ENCODE peak calls at places on chromosomes 3 and 15, in five cellular contexts. O, D, L, I and T are unnamed samples. For H3K9me3 and H3K36me3, the result is how much of the 10 kb centered on the place peaks cover.

GRCh38 chr3:13229291-13229949 is 156.2 kb upstream of the IQSEC1 start:
- DNase-seq in O (no peak), D (peak), L (no peak), I (peak), T (no peak)

GRCh38 chr3:97658670-97659285 is 105.8 kb upstream of the ARL6 start:
- DNase-seq in O (no peak), D (peak), L (no peak), I (no peak), T (no peak)

GRCh38 chr3:8538223-8538622 is 36.6 kb downstream of the LMCD1 start:
- DNase-seq in O (no peak), D (no peak), L (no peak), I (no peak), T (no peak)

GRCh38 chr3:183247190-183247589 is 5.9 kb upstream of the B3GNT5 start:
- DNase-seq in O (no peak), D (no peak), L (no peak), I (no peak), T (no peak)

GRCh38 chr15:101052681-101053121 is 133.5 kb downstream of the LRRK1 start:
- DNase-seq in O (peak), D (no peak), L (peak), I (no peak), T (peak)

GRCh38 chr3:177934001-177934891 is 602.0 kb upstream of the KCNMB2 start:
- DNase-seq in O (no peak), D (no peak), L (no peak), I (peak), T (no peak)

GRCh38 chr15:74809242-74809641 is 3.4 kb upstream of the LMAN1L start:
- DNase-seq in O (no peak), D (no peak), L (no peak), I (no peak), T (no peak)

GRCh38 chr15:49855917-49856637 is 235.2 kb downstream of the DTWD1 start:
- DNase-seq in O (no peak), D (no peak), L (no peak), I (no peak), T (no peak)

GRCh38 chr15:59335197-59335786 is 37.4 kb downstream of the MYO1E start:
- DNase-seq in O (no peak), D (no peak), L (no peak), I (no peak), T (no peak)

GRCh38 chr3:13472286-13472685 is 7.8 kb upstream of the HDAC11 start:
- DNase-seq in O (no peak), D (no peak), L (no peak), I (no peak), T (no peak)

GRCh38 chr3:162719684-162720341 is 1223.2 kb downstream of the OTOL1 start:
- DNase-seq in O (no peak), D (no peak), L (no peak), I (no peak), T (no peak)

GRCh38 chr3:52322466-52322865 is 6.3 kb downstream of the DNAH1 start:
- DNase-seq in O (no peak), D (peak), L (no peak), I (no peak), T (no peak)

GRCh38 chr3:129892486-129892856 is 1.0 kb downstream of the TMCC1 start:
- DNase-seq in O (peak), D (no peak), L (no peak), I (no peak), T (no peak)

GRCh38 chr3:185558395-185558794 is 6.0 kb upstream of the LIPH start:
- DNase-seq in O (peak), D (peak), L (no peak), I (no peak), T (no peak)

GRCh38 chr3:50217681-50218080 is 12.6 kb downstream of the SLC38A3 start:
- DNase-seq in O (no peak), D (no peak), L (no peak), I (no peak), T (no peak)

GRCh38 chr3:7709383-7710082 is 792.1 kb upstream of the LMCD1 start:
- DNase-seq in O (no peak), D (no peak), L (no peak), I (no peak), T (no peak)

GRCh38 chr3:16122661-16123060 is 51.8 kb upstream of the GALNT15 start:
- DNase-seq in O (no peak), D (no peak), L (no peak), I (no peak), T (no peak)

GRCh38 chr15:42133892-42134502 is 22.4 kb downstream of the PLA2G4F start:
- DNase-seq in O (peak), D (peak), L (no peak), I (peak), T (peak)

GRCh38 chr15:99564221-99565030 is 1.4 kb upstream of the MEF2A start:
- DNase-seq in O (no peak), D (no peak), L (peak), I (no peak), T (no peak)

GRCh38 chr3:64244011-64244942 is 19.0 kb upstream of the PRICKLE2 start:
- DNase-seq in O (no peak), D (peak), L (no peak), I (peak), T (no peak)

GRCh38 chr3:49725906-49726681 is 2.3 kb upstream of the GMPPB start:
- DNase-seq in O (no peak), D (no peak), L (no peak), I (no peak), T (no peak)

GRCh38 chr15:36407647-36408046 is 171.8 kb upstream of the CDIN1 start:
- DNase-seq in O (no peak), D (peak), L (no peak), I (no peak), T (no peak)

GRCh38 chr15:89646416-89647141 is 8.7 kb downstream of the KIF7 start:
- DNase-seq in O (no peak), D (no peak), L (no peak), I (no peak), T (peak)

DNA sequence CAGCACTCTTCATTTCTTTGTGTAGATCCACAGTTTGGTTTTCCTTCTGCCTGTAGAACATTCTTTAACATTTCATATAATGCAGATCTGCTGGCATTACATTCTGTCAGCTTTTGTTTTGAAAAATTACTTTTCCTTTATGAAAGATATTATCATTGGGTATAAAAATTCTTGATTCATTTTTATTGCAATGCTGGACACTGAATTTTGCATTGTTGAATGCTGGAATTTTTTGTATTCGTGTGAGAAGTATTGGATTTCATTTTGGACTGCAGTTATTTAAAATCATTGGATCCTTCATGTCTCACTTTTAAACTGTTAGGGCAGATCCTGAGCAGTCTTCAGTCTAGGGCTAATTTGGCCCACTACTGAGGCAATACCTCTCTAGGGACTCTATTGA is 67.1 kb downstream of the SNRK start:
- DNase-seq in O (no peak), D (no peak), L (no peak), I (no peak), T (no peak)
- H3K9me3 ChIP-seq in O (under half), D (under half), L (half or more), I (under half), T (under half)

GRCh38 chr3:151404316-151404715 is 19.8 kb upstream of the P2RY12 start:
- DNase-seq in O (no peak), D (no peak), L (no peak), I (no peak), T (no peak)
- H3K36me3 ChIP-seq in O (under half), D (under half), L (under half), I (under half), T (under half)

GRCh38 chr3:139716908-139717485 is 39.2 kb upstream of the NMNAT3 start:
- DNase-seq in O (no peak), D (no peak), L (no peak), I (no peak), T (no peak)

GRCh38 chr3:139721370-139721769 is 43.6 kb upstream of the NMNAT3 start:
- DNase-seq in O (no peak), D (no peak), L (no peak), I (no peak), T (no peak)

GRCh38 chr3:139715736-139716135 is 38.0 kb upstream of the NMNAT3 start:
- DNase-seq in O (no peak), D (no peak), L (no peak), I (no peak), T (no peak)

DNA sequence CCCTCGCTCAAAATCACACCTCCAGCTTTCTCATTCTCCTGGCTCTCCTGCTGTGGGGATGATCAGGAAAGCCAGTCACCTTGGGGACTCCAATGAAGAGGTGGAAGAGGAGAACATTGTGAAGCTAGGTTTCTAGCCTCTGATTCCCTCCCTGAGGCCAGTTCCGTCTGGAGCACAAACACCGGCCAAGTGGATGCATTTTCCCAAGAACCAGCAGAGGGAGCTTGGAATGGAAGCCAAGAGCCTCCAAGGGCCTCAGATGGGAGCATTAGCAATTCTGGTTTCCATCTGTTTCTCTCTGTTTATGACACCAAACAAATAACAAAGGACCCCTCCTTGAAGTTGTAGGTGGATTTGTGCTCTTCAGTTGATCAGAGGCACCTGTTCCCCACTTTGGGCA is 40.6 kb upstream of the NMNAT3 start:
- DNase-seq in O (no peak), D (no peak), L (peak), I (peak), T (no peak)
- TF ChIP-seq CTCF in O (no peak), D (peak), L (peak), I (peak), T (peak)

DNA sequence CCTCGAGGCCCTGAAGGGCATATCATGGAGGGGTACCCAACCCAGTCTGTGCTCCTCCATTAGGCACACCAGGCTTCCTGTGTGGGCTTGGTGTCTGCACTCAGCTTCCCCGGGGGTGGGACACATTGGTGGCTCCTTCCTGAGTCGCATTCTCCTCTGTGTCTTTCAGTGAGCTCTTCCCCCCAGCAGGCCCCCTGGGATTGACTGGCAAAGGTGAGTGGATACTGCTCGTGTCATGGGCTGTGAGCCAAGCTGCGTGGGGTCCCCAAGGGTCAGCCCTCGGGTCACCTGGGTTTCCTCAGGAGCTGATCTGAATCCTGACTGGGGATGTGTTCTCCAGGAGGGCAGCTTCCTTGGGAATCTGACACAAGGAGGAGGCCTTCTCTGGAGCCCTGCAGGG is 231.0 kb downstream of the SNRPN start:
- DNase-seq in O (no peak), D (no peak), L (no peak), I (no peak), T (peak)
- H3K9me3 ChIP-seq in O (half or more), D (under half), L (half or more), I (under half), T (half or more)

GRCh38 chr3:172134352-172134751 is 95.0 kb downstream of the FNDC3B start:
- DNase-seq in O (no peak), D (no peak), L (no peak), I (no peak), T (no peak)

GRCh38 chr3:172135185-172135584 is 95.8 kb downstream of the FNDC3B start:
- DNase-seq in O (no peak), D (no peak), L (no peak), I (no peak), T (no peak)

GRCh38 chr3:172137287-172138030 is 98.1 kb downstream of the FNDC3B start:
- DNase-seq in O (no peak), D (no peak), L (no peak), I (no peak), T (no peak)

GRCh38 chr3:172138031-172138538 is 98.7 kb downstream of the FNDC3B start:
- DNase-seq in O (no peak), D (no peak), L (no peak), I (no peak), T (no peak)

GRCh38 chr3:172135766-172136729 is 96.7 kb downstream of the FNDC3B start:
- DNase-seq in O (no peak), D (no peak), L (no peak), I (no peak), T (no peak)
- H3K36me3 ChIP-seq in O (under half), D (under half), L (under half), I (under half), T (under half)

GRCh38 chr3:14863324-14864100 is 44.8 kb downstream of the FGD5 start:
- DNase-seq in O (no peak), D (no peak), L (no peak), I (no peak), T (no peak)
- TF ChIP-seq CTCF in O (no peak), D (peak), L (no peak), I (peak), T (no peak)